ENCODE peak calls at places on chromosome 13, in eight cellular contexts. L, O, R, D, P, K, B and Q are unnamed samples.

GRCh38 chr13:79741006-79741405 is 260.1 kb downstream of the NDFIP2 start:
- DNase-seq in R (no peak), O (no peak), K (no peak), L (no peak), P (no peak), B (peak; percentile 14), D (peak; percentile 16), Q (no peak)

GRCh38 chr13:110397445-110397844 is 90.4 kb downstream of the COL4A2 start:
- DNase-seq in D (no peak), B (peak; percentile 33), P (no peak), O (no peak), R (peak; percentile 48), L (no peak), K (no peak), Q (peak; percentile 44)

GRCh38 chr13:84940801-84941200 is 858.4 kb downstream of the SLITRK6 start:
- DNase-seq in D (no peak), B (no peak), R (no peak), O (no peak), L (no peak), P (no peak), K (no peak), Q (no peak)

GRCh38 chr13:80989770-80990169 is 648.8 kb upstream of the SPRY2 start:
- DNase-seq in L (no peak), B (no peak), R (no peak), K (no peak), P (no peak), D (no peak), O (no peak), Q (no peak)

GRCh38 chr13:113947321-113948033 is 26.4 kb downstream of the C13orf46 start:
- DNase-seq in D (peak; percentile 83), O (no peak), L (peak; percentile 32), B (peak; percentile 48), R (peak; percentile 68), P (no peak), K (peak; percentile 70), Q (no peak)

GRCh38 chr13:114077938-114078335 is 54.5 kb downstream of the RASA3 start:
- DNase-seq in K (peak; percentile 26), B (no peak), R (no peak), O (no peak), D (no peak), P (no peak), L (no peak), Q (no peak)

GRCh38 chr13:48715977-48716376 is 62.2 kb downstream of the CYSLTR2 start:
- DNase-seq in L (no peak), R (no peak), B (no peak), D (no peak), K (no peak), P (no peak), O (no peak), Q (no peak)

GRCh38 chr13:71278512-71278911 is 588.5 kb downstream of the DACH1 start:
- DNase-seq in K (no peak), L (no peak), O (no peak), D (no peak), R (no peak), B (no peak), P (no peak), Q (no peak)

GRCh38 chr13:68970532-68970931 is 1137.1 kb upstream of the ATXN8OS start:
- DNase-seq in P (no peak), O (no peak), K (no peak), D (no peak), R (no peak), B (no peak), L (no peak), Q (no peak)

GRCh38 chr13:89199138-89199537 is 1528.0 kb downstream of the SLITRK5 start:
- DNase-seq in O (peak; percentile 37), R (no peak), P (no peak), B (no peak), K (no peak), L (no peak), D (no peak), Q (no peak)

GRCh38 chr13:36082396-36082795 is 48.8 kb downstream of the DCLK1 start:
- DNase-seq in D (no peak), K (no peak), O (peak; percentile 75), B (no peak), L (no peak), P (no peak), R (no peak), Q (no peak)

GRCh38 chr13:75555836-75556235 is 6.2 kb downstream of the UCHL3 start:
- DNase-seq in R (no peak), K (no peak), O (no peak), L (no peak), P (no peak), D (no peak), B (no peak), Q (no peak)

GRCh38 chr13:41398494-41399190 is 58.7 kb upstream of the RGCC start:
- DNase-seq in O (peak; percentile 24), P (peak; percentile 47), L (no peak), K (no peak), D (no peak), B (no peak), R (no peak), Q (no peak)

GRCh38 chr13:80274643-80275042 is 66.3 kb downstream of the SPRY2 start:
- DNase-seq in B (no peak), D (no peak), K (no peak), R (no peak), P (no peak), O (no peak), L (no peak), Q (no peak)

GRCh38 chr13:84894749-84895148 is 904.5 kb downstream of the SLITRK6 start:
- DNase-seq in O (no peak), P (no peak), K (no peak), D (peak; percentile 37), L (no peak), R (no peak), B (no peak), Q (no peak)

GRCh38 chr13:44052843-44053607 is 173.3 kb downstream of the LACC1 start:
- DNase-seq in P (no peak), K (no peak), L (no peak), O (no peak), R (peak; percentile 30), B (no peak), D (peak; percentile 21), Q (no peak)

GRCh38 chr13:36148436-36148835 is 17.3 kb upstream of the DCLK1 start:
- DNase-seq in K (no peak), O (no peak), L (no peak), P (no peak), R (no peak), D (no peak), B (no peak), Q (no peak)

GRCh38 chr13:79393564-79394249 is 12.3 kb downstream of the RBM26 start:
- DNase-seq in R (no peak), D (no peak), O (no peak), B (no peak), K (no peak), L (no peak), P (no peak), Q (no peak)

GRCh38 chr13:72198967-72199601 is 332.1 kb upstream of the DACH1 start:
- DNase-seq in D (no peak), P (no peak), B (no peak), L (no peak), K (no peak), O (no peak), R (no peak), Q (no peak)

DNA sequence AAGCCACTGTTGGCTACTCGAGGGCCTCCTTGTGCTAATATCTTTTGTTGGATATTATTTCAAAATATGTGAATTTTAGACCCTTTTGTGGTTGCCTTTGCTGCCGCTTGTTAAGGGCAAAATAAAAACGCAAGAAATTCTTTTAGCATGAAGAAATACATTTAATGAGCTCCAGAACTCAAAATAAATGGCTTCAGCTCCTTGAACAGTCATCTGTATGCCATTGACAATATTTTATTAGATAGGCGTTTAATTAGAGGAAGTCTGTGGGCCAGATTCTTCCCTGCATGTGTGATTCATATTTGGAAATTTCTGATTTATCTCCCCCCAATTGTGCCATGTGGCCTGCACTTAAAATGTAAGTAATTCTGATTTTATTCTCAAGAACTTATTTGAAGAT is 177.2 kb downstream of the STK24 start:
- DNase-seq in K (no peak), B (no peak), R (no peak), L (no peak), D (no peak), P (peak; percentile 87), O (no peak), Q (no peak)
- H3K27ac ChIP-seq in K (no peak overlapping the region), B (no peak overlapping the region), R (no peak overlapping the region), L (no peak overlapping the region), D (no peak overlapping the region), P (peak overlapping the region; percentile 92), O (no peak overlapping the region), Q (no peak overlapping the region)

GRCh38 chr13:38686635-38687245 is at the start of gene FREM2:
- DNase-seq in O (peak; percentile 97), D (peak; percentile 87), P (no peak), R (no peak), L (no peak), B (no peak), K (peak; percentile 50), Q (no peak)
- H3K27ac ChIP-seq in O (no peak within 1 kb of the TSS), D (no peak within 1 kb of the TSS), P (no peak within 1 kb of the TSS), R (no peak within 1 kb of the TSS), L (no peak within 1 kb of the TSS), B (no peak within 1 kb of the TSS), K (no peak within 1 kb of the TSS), Q (no peak within 1 kb of the TSS)

GRCh38 chr13:27054760-27055159 is 116.9 kb downstream of the USP12 start:
- DNase-seq in B (no peak), K (no peak), L (no peak), O (no peak), R (no peak), D (no peak), P (no peak), Q (no peak)
- H3K27ac ChIP-seq in B (no peak overlapping the region), K (no peak overlapping the region), L (no peak overlapping the region), O (no peak overlapping the region), R (no peak overlapping the region), D (no peak overlapping the region), P (no peak overlapping the region), Q (no peak overlapping the region)

GRCh38 chr13:93726173-93727019 is 499.8 kb downstream of the GPC6 start:
- DNase-seq in O (no peak), B (no peak), P (no peak), R (no peak), L (no peak), D (no peak), K (no peak), Q (no peak)

GRCh38 chr13:93716623-93717022 is 490.0 kb downstream of the GPC6 start:
- DNase-seq in P (no peak), L (no peak), R (no peak), D (no peak), K (no peak), O (no peak), B (no peak), Q (no peak)

GRCh38 chr13:93723316-93723715 is 496.7 kb downstream of the GPC6 start:
- DNase-seq in K (no peak), L (no peak), O (peak; percentile 32), D (no peak), R (no peak), P (no peak), B (no peak), Q (no peak)

GRCh38 chr13:93724187-93724586 is 497.6 kb downstream of the GPC6 start:
- DNase-seq in L (no peak), B (no peak), P (no peak), R (no peak), O (no peak), K (no peak), D (no peak), Q (no peak)

DNA sequence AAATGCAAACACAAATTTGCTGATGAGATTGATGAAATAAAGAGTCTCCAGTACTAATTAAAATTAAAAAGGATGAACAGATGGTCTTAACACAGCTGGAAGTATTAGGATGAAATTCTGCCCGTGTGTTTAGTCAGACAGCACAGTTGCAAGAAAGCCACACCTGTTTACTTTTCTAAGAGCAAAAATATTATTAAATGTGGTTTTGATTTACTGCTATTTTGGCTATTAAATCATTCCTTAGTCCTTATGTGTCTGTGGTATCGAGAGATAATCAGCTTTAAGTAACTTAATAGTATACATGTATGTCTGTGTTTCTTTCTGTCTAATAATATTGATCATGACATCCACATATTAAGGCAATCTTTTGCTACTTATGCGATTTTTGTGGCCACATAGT is 494.9 kb downstream of the GPC6 start:
- DNase-seq in R (no peak), B (no peak), L (no peak), P (no peak), O (no peak), D (no peak), K (no peak), Q (no peak)
- H3K27ac ChIP-seq in R (no peak overlapping the region), B (no peak overlapping the region), L (no peak overlapping the region), P (no peak overlapping the region), O (no peak overlapping the region), D (no peak overlapping the region), K (no peak overlapping the region), Q (no peak overlapping the region)